ENCODE peak calls at places on chromosomes 5 and 9, in four cellular contexts. F, K, C and R are unnamed samples.
A peak's percentile ranks its signal among the peaks of the same experiment; 100 is the strongest.

GRCh38 chr5:104890767-104891166 is 1328.2 kb upstream of the NUDT12 start:
- DNase-seq in C (no peak), K (no peak), F (no peak), R (no peak)

GRCh38 chr5:66306105-66306843 is 162.2 kb downstream of the SREK1 start:
- DNase-seq in F (peak; percentile 57), K (peak; percentile 55), C (peak; percentile 47), R (peak; percentile 80)

GRCh38 chr5:142466195-142466951 is 141.6 kb upstream of the SPRY4 start:
- DNase-seq in F (no peak), K (no peak), C (no peak), R (no peak)

GRCh38 chr5:58641533-58641932 is 58.7 kb downstream of the RAB3C start:
- DNase-seq in K (no peak), C (no peak), F (no peak), R (no peak)

GRCh38 chr9:137241490-137242328 is 622 bp downstream of the TUBB4B start:
- DNase-seq in C (no peak), F (peak; percentile 58), K (peak; percentile 54), R (peak; percentile 64)

GRCh38 chr5:157456301-157456700 is 3.7 kb upstream of the NIPAL4 start:
- DNase-seq in C (no peak), F (no peak), K (no peak), R (no peak)

GRCh38 chr9:112378441-112379176 is 1.3 kb upstream of the HSDL2 start:
- DNase-seq in K (no peak), C (no peak), F (peak; percentile 38), R (no peak)

GRCh38 chr5:179468696-179469095 is 81.7 kb upstream of the RUFY1 start:
- DNase-seq in F (no peak), K (no peak), C (no peak), R (no peak)

GRCh38 chr5:138874771-138875628 is at the start of gene LRRTM2:
- DNase-seq in F (no peak), C (no peak), K (no peak), R (no peak)

GRCh38 chr5:56139978-56140562 is 93.1 kb downstream of the ANKRD55 start:
- DNase-seq in C (no peak), K (no peak), F (no peak), R (no peak)

GRCh38 chr5:176562189-176562588 is 13.0 kb downstream of the CDHR2 start:
- DNase-seq in C (no peak), F (no peak), K (no peak), R (no peak)

GRCh38 chr9:89621031-89621430 is 16.2 kb downstream of the GADD45G start:
- DNase-seq in K (no peak), F (no peak), C (no peak), R (no peak)

GRCh38 chr5:84249918-84250635 is 134.6 kb downstream of the EDIL3 start:
- DNase-seq in F (peak; percentile 84), C (peak; percentile 11), K (no peak), R (no peak)

GRCh38 chr9:137865581-137866145 is 11.9 kb upstream of the CACNA1B start:
- DNase-seq in C (no peak), K (no peak), F (no peak), R (no peak)

GRCh38 chr9:91949946-91950664 is at the start of gene ROR2:
- DNase-seq in C (peak; percentile 88), K (no peak), F (peak; percentile 21), R (peak; percentile 51)

GRCh38 chr5:72314571-72315172 is 5.4 kb downstream of the MRPS27 start:
- DNase-seq in F (peak; percentile 60), C (no peak), K (peak; percentile 71), R (peak; percentile 54)

GRCh38 chr5:142902188-142902965 is 132.2 kb downstream of the ARHGAP26 start:
- DNase-seq in F (no peak), K (no peak), C (no peak), R (no peak)

DNA sequence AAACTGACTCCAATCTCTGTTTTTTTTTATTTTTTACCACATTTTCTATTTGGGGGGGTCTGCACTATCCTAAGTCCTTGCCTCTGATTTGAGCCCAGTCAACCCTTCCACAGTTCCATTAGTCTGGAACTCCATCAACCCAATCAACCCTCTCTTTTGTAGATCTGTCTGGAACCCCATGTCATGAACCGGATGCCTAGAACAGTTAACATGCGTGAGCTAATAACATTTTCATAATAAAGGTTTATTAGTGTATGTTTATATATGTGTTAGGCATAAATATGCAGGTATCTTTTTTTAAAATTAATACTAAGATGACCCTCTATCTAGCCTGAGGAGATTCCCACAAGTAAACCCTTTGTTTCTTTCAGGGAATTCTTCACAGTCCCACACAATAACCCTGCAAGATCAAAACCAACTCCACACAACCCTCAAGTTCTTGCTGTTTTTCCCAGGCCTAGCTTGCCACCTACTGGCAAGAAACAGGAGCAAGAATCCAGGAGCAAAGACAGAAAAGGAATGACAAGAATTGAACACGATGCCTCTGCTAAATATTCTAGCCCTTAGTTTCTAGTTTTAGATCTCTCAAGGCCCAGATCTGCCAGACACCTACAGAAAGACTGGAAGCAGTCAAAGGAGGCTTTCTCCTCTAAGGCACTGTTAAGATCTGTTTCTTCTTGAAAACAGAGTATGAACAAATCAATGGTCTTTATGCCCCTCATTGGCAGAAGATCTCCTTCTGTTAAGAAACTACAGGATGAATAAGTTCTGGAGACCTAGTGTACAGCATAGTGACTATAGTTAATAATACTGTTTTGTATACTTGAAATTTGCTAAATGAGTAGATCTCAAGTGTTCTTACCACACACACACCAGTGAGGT is 100.4 kb downstream of the TRIM36 start:
- DNase-seq in F (peak; percentile 56), K (peak; percentile 64), C (peak; percentile 59), R (peak; percentile 79)
- H2AFZ ChIP-seq in F (no peak overlapping the region), K (no peak overlapping the region), C (no peak overlapping the region), R (no peak overlapping the region)

DNA sequence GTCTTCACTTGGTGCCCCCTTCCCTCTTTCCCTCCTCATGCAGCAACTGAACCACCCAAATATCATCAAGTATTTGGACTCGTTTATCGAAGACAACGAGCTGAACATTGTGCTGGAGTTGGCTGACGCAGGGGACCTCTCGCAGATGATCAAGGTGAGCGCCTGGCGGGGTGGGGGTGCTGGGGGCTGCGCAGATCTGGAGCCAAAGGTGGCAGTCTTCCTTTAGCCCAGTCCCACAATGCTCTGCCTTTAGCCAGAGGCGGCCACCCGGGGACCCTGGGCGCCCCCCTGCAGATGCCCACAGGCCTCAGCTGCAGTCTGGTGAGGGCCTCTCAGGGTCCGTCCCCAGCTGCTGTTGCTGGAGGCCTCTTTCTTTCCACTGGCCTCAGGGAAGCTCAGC is 63.7 kb downstream of the NEK6 start:
- DNase-seq in F (no peak), C (no peak), K (no peak), R (no peak)
- H3K27ac ChIP-seq in F (no peak overlapping the region), C (no peak overlapping the region), K (no peak overlapping the region), R (no peak overlapping the region)

GRCh38 chr9:98993570-98993945 is 49.9 kb downstream of the COL15A1 start:
- DNase-seq in F (no peak), C (no peak), K (no peak), R (no peak)
- H3K4me3 ChIP-seq in F (no peak overlapping the region), C (no peak overlapping the region), K (no peak overlapping the region), R (no peak overlapping the region)

GRCh38 chr9:133142657-133143592 is 20.8 kb downstream of the GBGT1 start:
- DNase-seq in K (no peak), C (no peak), F (no peak), R (no peak)
- H2AFZ ChIP-seq in K (no peak overlapping the region), C (no peak overlapping the region), F (no peak overlapping the region), R (no peak overlapping the region)

GRCh38 chr9:125851971-125852370 is 104.8 kb downstream of the PBX3 start:
- DNase-seq in F (no peak), K (no peak), C (no peak), R (no peak)

GRCh38 chr9:125850231-125850630 is 103.1 kb downstream of the PBX3 start:
- DNase-seq in F (no peak), C (no peak), K (no peak), R (no peak)

GRCh38 chr9:125852386-125852785 is 105.2 kb downstream of the PBX3 start:
- DNase-seq in K (peak; percentile 26), F (no peak), C (no peak), R (no peak)

GRCh38 chr9:125847735-125848134 is 100.6 kb downstream of the PBX3 start:
- DNase-seq in K (no peak), F (no peak), C (no peak), R (no peak)

DNA sequence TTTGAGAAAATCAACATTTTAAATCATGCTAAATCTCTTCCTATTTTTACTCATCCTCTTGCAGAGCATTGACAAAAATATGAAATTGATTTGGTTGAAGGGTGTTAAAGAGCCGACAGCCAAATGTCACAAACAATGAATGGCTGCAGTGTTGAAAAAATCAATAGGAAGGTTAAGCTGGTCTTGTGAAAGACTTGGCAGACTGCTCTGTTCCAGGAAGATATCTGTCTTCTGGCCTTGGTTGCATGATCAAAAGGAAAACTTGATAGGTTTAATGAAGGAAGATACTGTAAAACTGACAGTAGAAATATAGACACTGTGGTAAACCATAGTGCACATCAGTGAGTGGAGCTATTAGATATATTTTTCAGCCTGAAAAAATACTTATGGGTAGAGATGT is 103.6 kb downstream of the PBX3 start:
- DNase-seq in C (no peak), K (peak; percentile 78), F (no peak), R (no peak)
- H3K27ac ChIP-seq in C (no peak overlapping the region), K (no peak overlapping the region), F (no peak overlapping the region), R (no peak overlapping the region)

DNA sequence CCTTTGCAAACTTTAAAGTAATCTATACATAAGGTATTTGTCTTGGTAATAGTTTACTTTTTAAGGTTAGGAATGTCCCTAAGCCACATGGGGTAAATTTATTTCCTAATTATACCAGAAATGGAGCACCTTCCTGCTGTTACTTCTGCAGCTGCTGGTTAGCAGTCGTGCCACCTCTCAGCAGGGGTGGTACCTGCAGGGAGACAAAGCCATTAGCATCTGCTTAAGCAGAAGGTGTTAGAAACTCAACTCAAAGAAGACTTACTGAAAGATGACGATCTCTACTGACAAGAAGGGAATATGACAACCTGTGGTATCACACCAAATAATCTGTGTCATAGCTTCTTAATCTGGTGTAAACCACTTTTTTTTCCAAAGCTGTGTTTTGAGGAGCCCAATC is 173.7 kb downstream of the BRINP1 start:
- DNase-seq in K (no peak), C (no peak), F (no peak), R (no peak)
- H3K4me3 ChIP-seq in K (no peak overlapping the region), C (no peak overlapping the region), F (no peak overlapping the region), R (no peak overlapping the region)